ENCODE peak calls at places on chromosome 1, in eight cellular contexts. K is fibroblast of gingiva; U is NCI-H2171 treated with DMSO at 0.1 percent for 48 hours; Q is WERI-Rb-1; W is GM13977; P is adrenal gland; O is activated CD4-positive, CD25-positive, alpha-beta regulatory T cell treated with anti-CD3 and anti-CD28 coated beads, Interleukin-2, amount 50 U/mL, for 72 hours; X is fibroblast of mammary gland. R is an unnamed sample.

GRCh38 chr1:154689063-154689462 is 81.1 kb upstream of the ADAR start:
- DNase-seq in X (no peak), P (no peak), W (no peak), U (no peak), K (no peak), Q (no peak), O (no peak), R (no peak)

GRCh38 chr1:32448773-32449456 is 16.0 kb upstream of the ZBTB8B start:
- DNase-seq in W (no peak), K (no peak), O (no peak), Q (peak; percentile 77), P (no peak), U (no peak), X (peak; percentile 25), R (no peak)

GRCh38 chr1:47440849-47441170 is 3.0 kb downstream of the FOXD2 start:
- DNase-seq in X (no peak), Q (no peak), K (no peak), P (no peak), O (no peak), U (no peak), W (no peak), R (no peak)

GRCh38 chr1:203527013-203527412 is 33.1 kb downstream of the OPTC start:
- DNase-seq in O (no peak), W (no peak), X (no peak), U (no peak), Q (no peak), P (no peak), K (no peak), R (no peak)

GRCh38 chr1:151579436-151580225 is 32.2 kb upstream of the SNX27 start:
- DNase-seq in P (no peak), W (no peak), K (no peak), O (no peak), Q (no peak), X (peak; percentile 67), U (no peak), R (no peak)

GRCh38 chr1:118877668-118878067 is 110.5 kb downstream of the TBX15 start:
- DNase-seq in W (no peak), K (no peak), Q (no peak), P (no peak), U (no peak), X (no peak), O (no peak), R (no peak)

GRCh38 chr1:226098870-226099832 is 36.6 kb downstream of the H3-3A start:
- DNase-seq in P (no peak), U (no peak), K (no peak), O (no peak), X (peak; percentile 50), W (no peak), Q (no peak), R (no peak)

GRCh38 chr1:245807306-245807705 is 652.5 kb downstream of the KIF26B start:
- DNase-seq in O (no peak), U (no peak), X (no peak), W (peak; percentile 71), K (no peak), P (no peak), Q (no peak), R (no peak)

GRCh38 chr1:156359973-156360372 is 9.0 kb upstream of the RHBG start:
- DNase-seq in Q (peak; percentile 88), O (no peak), K (peak; percentile 56), U (no peak), W (no peak), P (peak; percentile 29), X (peak; percentile 74), R (peak; percentile 53)

GRCh38 chr1:11309385-11309784 is 36.4 kb downstream of the UBIAD1 start:
- DNase-seq in K (no peak), U (no peak), W (no peak), O (no peak), P (no peak), Q (no peak), X (no peak), R (no peak)

GRCh38 chr1:1360511-1361169 is 2.3 kb upstream of the MXRA8 start:
- DNase-seq in O (peak; percentile 24), W (no peak), Q (peak; percentile 47), U (no peak), P (peak; percentile 35), K (peak; percentile 95), X (peak; percentile 97), R (peak; percentile 92)

GRCh38 chr1:184504012-184504694 is 117.3 kb downstream of the C1orf21 start:
- DNase-seq in K (no peak), W (no peak), Q (no peak), P (no peak), X (no peak), O (no peak), U (no peak), R (no peak)

GRCh38 chr1:241323510-241323909 is 33.5 kb downstream of the RGS7 start:
- DNase-seq in K (peak; percentile 40), U (no peak), W (peak; percentile 11), Q (no peak), P (peak; percentile 48), X (peak; percentile 56), O (no peak), R (peak; percentile 73)

GRCh38 chr1:35808376-35809155 is 750 bp downstream of the AGO4 start:
- DNase-seq in K (peak; percentile 10), Q (peak; percentile 14), W (peak; percentile 30), X (no peak), P (peak; percentile 29), U (no peak), O (peak; percentile 37), R (peak; percentile 64)

GRCh38 chr1:53346814-53347176 is 18.9 kb upstream of the LRP8 start:
- DNase-seq in O (peak; percentile 16), W (no peak), K (no peak), X (no peak), U (no peak), P (no peak), Q (no peak), R (no peak)

GRCh38 chr1:183074215-183074614 is 51.0 kb downstream of the LAMC1 start:
- DNase-seq in U (no peak), K (no peak), P (no peak), Q (no peak), O (no peak), X (no peak), W (no peak), R (no peak)

GRCh38 chr1:220487297-220487820 is 40.6 kb upstream of the MARK1 start:
- DNase-seq in P (no peak), Q (no peak), K (peak; percentile 19), O (no peak), W (no peak), U (peak; percentile 70), X (peak; percentile 68), R (peak; percentile 49)

GRCh38 chr1:68355614-68356013 is 94.1 kb downstream of the RPE65 start:
- DNase-seq in U (no peak), K (no peak), O (no peak), Q (no peak), X (no peak), P (no peak), W (no peak), R (no peak)

GRCh38 chr1:224513787-224514209 is 79.2 kb upstream of the WDR26 start:
- DNase-seq in X (peak; percentile 80), W (peak; percentile 86), O (peak; percentile 88), Q (peak; percentile 71), U (peak; percentile 76), K (peak; percentile 68), P (peak; percentile 83), R (peak; percentile 96)

GRCh38 chr1:89831462-89832113 is 10.8 kb downstream of the LRRC8D start:
- DNase-seq in P (no peak), K (no peak), Q (no peak), U (no peak), W (no peak), O (no peak), X (no peak), R (no peak)

GRCh38 chr1:11736746-11737639 is 1.1 kb downstream of the AGTRAP start:
- DNase-seq in P (peak; percentile 43), Q (peak; percentile 70), U (peak; percentile 57), K (peak; percentile 90), X (peak; percentile 92), W (peak; percentile 65), O (peak; percentile 54), R (peak; percentile 80)

GRCh38 chr1:222095606-222096475 is 354.0 kb upstream of the DUSP10 start:
- DNase-seq in Q (peak; percentile 15), O (peak; percentile 67), X (peak; percentile 21), W (peak; percentile 53), U (peak; percentile 31), K (no peak), P (peak; percentile 29), R (no peak)

GRCh38 chr1:166843769-166844596 is 4.7 kb downstream of the POGK start:
- DNase-seq in W (no peak), K (no peak), P (no peak), X (peak; percentile 30), Q (no peak), U (no peak), O (no peak), R (no peak)

GRCh38 chr1:31769720-31770390 is 5.7 kb upstream of the ADGRB2 start:
- DNase-seq in W (no peak), Q (no peak), O (no peak), K (no peak), P (no peak), U (peak; percentile 75), X (no peak), R (no peak)

GRCh38 chr1:25799758-25800537 is at the start of gene SELENON:
- DNase-seq in O (no peak), K (peak; percentile 50), U (peak; percentile 37), Q (peak; percentile 69), P (peak; percentile 59), X (peak; percentile 40), W (peak; percentile 79), R (peak; percentile 75)